ENCODE peak calls at places on chromosomes 6 and 20, in four cellular contexts. E, I, K and F are unnamed samples.

GRCh38 chr20:31990958-31991705 is 19.1 kb upstream of the CCM2L start:
- DNase-seq in E (no peak), I (no peak), K (peak), F (no peak)

GRCh38 chr6:4186391-4186790 is 51.0 kb upstream of the ECI2 start:
- DNase-seq in E (no peak), I (no peak), K (no peak), F (no peak)

GRCh38 chr6:24974182-24975171 is 38.7 kb upstream of the RIPOR2 start:
- DNase-seq in E (no peak), I (no peak), K (no peak), F (no peak)

GRCh38 chr6:27556406-27556805 is 83.5 kb upstream of the ZNF184 start:
- DNase-seq in E (no peak), I (no peak), K (no peak), F (no peak)

GRCh38 chr6:35691027-35691824 is 2.5 kb upstream of the FKBP5 start:
- DNase-seq in E (peak), I (no peak), K (no peak), F (peak)

GRCh38 chr20:50348118-50348517 is 157.5 kb downstream of the CEBPB start:
- DNase-seq in E (peak), I (no peak), K (no peak), F (peak)

GRCh38 chr6:35496851-35497570 is at the start of gene TEAD3:
- DNase-seq in E (peak), I (peak), K (no peak), F (peak)

GRCh38 chr20:62359491-62360121 is 7.5 kb downstream of the LAMA5 start:
- DNase-seq in E (peak), I (no peak), K (no peak), F (peak)

GRCh38 chr20:49183444-49183843 is 4.7 kb downstream of the STAU1 start:
- DNase-seq in E (no peak), I (no peak), K (no peak), F (no peak)

GRCh38 chr20:60507087-60507684 is 549.0 kb downstream of the CDH26 start:
- DNase-seq in E (no peak), I (no peak), K (no peak), F (no peak)

GRCh38 chr20:11112837-11113236 is 439.0 kb upstream of the JAG1 start:
- DNase-seq in E (no peak), I (no peak), K (peak), F (no peak)

GRCh38 chr6:43517503-43518357 is 841 bp downstream of the POLR1C start:
- DNase-seq in E (no peak), I (no peak), K (no peak), F (no peak)

GRCh38 chr6:44074383-44075136 is 52.7 kb downstream of the MRPL14 start:
- DNase-seq in E (peak), I (peak), K (no peak), F (peak)

GRCh38 chr6:159916237-159916636 is 25.4 kb downstream of the MAS1 start:
- DNase-seq in E (no peak), I (no peak), K (no peak), F (no peak)

GRCh38 chr20:37669062-37669772 is 24.6 kb upstream of the CTNNBL1 start:
- DNase-seq in E (no peak), I (no peak), K (no peak), F (no peak)

GRCh38 chr6:170438402-170438753 is 114.7 kb downstream of the PSMB1 start:
- DNase-seq in E (peak), I (no peak), K (peak), F (peak)

GRCh38 chr6:100850174-100850573 is 31.0 kb downstream of the ASCC3 start:
- DNase-seq in E (no peak), I (no peak), K (no peak), F (no peak)

GRCh38 chr6:12092762-12093161 is 80.7 kb downstream of the HIVEP1 start:
- DNase-seq in E (no peak), I (no peak), K (no peak), F (no peak)

GRCh38 chr6:41748542-41748941 is 1.3 kb upstream of the PGC start:
- DNase-seq in E (no peak), I (no peak), K (no peak), F (no peak)

GRCh38 chr6:20626165-20626564 is 91.9 kb downstream of the CDKAL1 start:
- DNase-seq in E (no peak), I (no peak), K (no peak), F (no peak)

GRCh38 chr20:43761396-43762340 is 34.9 kb upstream of the GTSF1L start:
- DNase-seq in E (no peak), I (no peak), K (no peak), F (no peak)

GRCh38 chr6:107434812-107435211 is 24.6 kb downstream of the PDSS2 start:
- DNase-seq in E (no peak), I (no peak), K (no peak), F (no peak)

GRCh38 chr6:138107752-138108592 is 753 bp upstream of the PERP start:
- DNase-seq in E (no peak), I (no peak), K (peak), F (no peak)

GRCh38 chr20:41616228-41616627 is 1.9 kb downstream of the CHD6 start:
- DNase-seq in E (no peak), I (no peak), K (no peak), F (no peak)

GRCh38 chr6:34953084-34954025 is 64.3 kb downstream of the ANKS1A start:
- DNase-seq in E (no peak), I (no peak), K (peak), F (no peak)

GRCh38 chr20:16575390-16576140 is 2.3 kb upstream of the KIF16B start:
- DNase-seq in E (no peak), I (no peak), K (no peak), F (no peak)

GRCh38 chr6:111683749-111684267 is 78.1 kb upstream of the TRAF3IP2 start:
- DNase-seq in E (no peak), I (no peak), K (no peak), F (no peak)